ENCODE peak calls at places on chromosomes 3 and 15, in six cellular contexts. One of them, this sample, is unnamed.

GRCh38 chr3:46845397-46845859 is 17.8 kb downstream of the MYL3 start:
- DNase-seq in mesothelial cell of epicardium: no peak
- DNase-seq in heart left ventricle: peak
- DNase-seq in PC-3: peak
- DNase-seq in breast epithelium: peak
- DNase-seq in Peyer's patch: no peak
- DNase-seq in this sample: no peak

GRCh38 chr3:30113906-30114305 is 492.5 kb upstream of the TGFBR2 start:
- DNase-seq in PC-3: peak
- DNase-seq in mesothelial cell of epicardium: no peak
- DNase-seq in breast epithelium: no peak
- DNase-seq in heart left ventricle: no peak
- DNase-seq in Peyer's patch: no peak
- DNase-seq in this sample: no peak

GRCh38 chr15:56734013-56734625 is 810 bp upstream of the ZNF280D start:
- DNase-seq in Peyer's patch: no peak
- DNase-seq in mesothelial cell of epicardium: no peak
- DNase-seq in heart left ventricle: no peak
- DNase-seq in breast epithelium: no peak
- DNase-seq in PC-3: no peak
- DNase-seq in this sample: no peak

GRCh38 chr3:28850186-28850585 is 430.7 kb upstream of the RBMS3 start:
- DNase-seq in breast epithelium: peak
- DNase-seq in Peyer's patch: no peak
- DNase-seq in PC-3: no peak
- DNase-seq in mesothelial cell of epicardium: no peak
- DNase-seq in heart left ventricle: no peak
- DNase-seq in this sample: no peak

GRCh38 chr3:134369861-134370596 is 4.2 kb downstream of the AMOTL2 start:
- DNase-seq in mesothelial cell of epicardium: no peak
- DNase-seq in PC-3: no peak
- DNase-seq in breast epithelium: no peak
- DNase-seq in Peyer's patch: peak
- DNase-seq in heart left ventricle: no peak
- DNase-seq in this sample: no peak

GRCh38 chr15:99565031-99565280 is 828 bp upstream of the MEF2A start:
- DNase-seq in heart left ventricle: no peak
- DNase-seq in Peyer's patch: no peak
- DNase-seq in mesothelial cell of epicardium: peak
- DNase-seq in PC-3: no peak
- DNase-seq in breast epithelium: no peak
- DNase-seq in this sample: no peak

GRCh38 chr15:101206173-101206572 is 45.7 kb downstream of the CHSY1 start:
- DNase-seq in PC-3: no peak
- DNase-seq in mesothelial cell of epicardium: no peak
- DNase-seq in breast epithelium: no peak
- DNase-seq in Peyer's patch: no peak
- DNase-seq in heart left ventricle: no peak
- DNase-seq in this sample: no peak

GRCh38 chr3:162776137-162776536 is 1279.5 kb downstream of the OTOL1 start:
- DNase-seq in Peyer's patch: no peak
- DNase-seq in breast epithelium: no peak
- DNase-seq in mesothelial cell of epicardium: no peak
- DNase-seq in heart left ventricle: no peak
- DNase-seq in PC-3: no peak
- DNase-seq in this sample: no peak

GRCh38 chr3:156606729-156607128 is 51.8 kb upstream of the SSR3 start:
- DNase-seq in PC-3: no peak
- DNase-seq in heart left ventricle: no peak
- DNase-seq in mesothelial cell of epicardium: no peak
- DNase-seq in breast epithelium: no peak
- DNase-seq in Peyer's patch: no peak
- DNase-seq in this sample: peak

GRCh38 chr3:151971194-151971771 is 97.8 kb downstream of the SUCNR1 start:
- DNase-seq in PC-3: no peak
- DNase-seq in breast epithelium: no peak
- DNase-seq in heart left ventricle: no peak
- DNase-seq in mesothelial cell of epicardium: no peak
- DNase-seq in Peyer's patch: no peak
- DNase-seq in this sample: no peak

GRCh38 chr3:151976211-151977050 is 103.0 kb downstream of the SUCNR1 start:
- DNase-seq in breast epithelium: no peak
- DNase-seq in Peyer's patch: no peak
- DNase-seq in mesothelial cell of epicardium: no peak
- DNase-seq in heart left ventricle: no peak
- DNase-seq in PC-3: peak
- DNase-seq in this sample: no peak

GRCh38 chr3:151971814-151972579 is 98.6 kb downstream of the SUCNR1 start:
- DNase-seq in mesothelial cell of epicardium: no peak
- DNase-seq in PC-3: peak
- DNase-seq in Peyer's patch: no peak
- DNase-seq in breast epithelium: no peak
- DNase-seq in heart left ventricle: no peak
- DNase-seq in this sample: no peak

GRCh38 chr3:151969026-151969658 is 95.7 kb downstream of the SUCNR1 start:
- DNase-seq in heart left ventricle: no peak
- DNase-seq in Peyer's patch: no peak
- DNase-seq in breast epithelium: no peak
- DNase-seq in PC-3: no peak
- DNase-seq in mesothelial cell of epicardium: no peak
- DNase-seq in this sample: no peak

DNA sequence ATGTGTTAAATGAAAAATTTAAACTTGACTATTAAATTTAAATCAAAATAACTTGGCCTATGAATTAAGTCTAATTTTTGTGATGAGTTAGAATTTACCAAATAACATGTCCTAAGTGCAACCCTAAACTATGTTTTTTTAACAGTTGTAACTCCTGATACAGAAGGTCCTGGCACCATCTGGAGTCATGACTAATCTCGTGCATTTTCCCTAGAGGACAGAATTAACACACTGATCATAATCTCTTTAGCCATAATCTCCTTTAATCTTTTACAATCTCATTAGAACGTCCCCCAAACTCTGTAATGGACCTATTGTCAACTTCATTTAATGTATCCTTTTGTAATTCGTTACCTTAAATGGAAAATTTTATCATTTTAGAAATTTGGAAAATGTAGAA is 100.6 kb downstream of the SUCNR1 start:
- DNase-seq in heart left ventricle: no peak
- DNase-seq in breast epithelium: no peak
- DNase-seq in Peyer's patch: no peak
- DNase-seq in mesothelial cell of epicardium: no peak
- DNase-seq in PC-3: peak
- DNase-seq in this sample: no peak
- TF ChIP-seq CTCF in heart left ventricle: no peak
- TF ChIP-seq CTCF in breast epithelium: no peak
- TF ChIP-seq CTCF in Peyer's patch: no peak
- TF ChIP-seq CTCF in mesothelial cell of epicardium: no peak
- TF ChIP-seq CTCF in PC-3: no peak
- TF ChIP-seq CTCF in this sample: no peak

DNA sequence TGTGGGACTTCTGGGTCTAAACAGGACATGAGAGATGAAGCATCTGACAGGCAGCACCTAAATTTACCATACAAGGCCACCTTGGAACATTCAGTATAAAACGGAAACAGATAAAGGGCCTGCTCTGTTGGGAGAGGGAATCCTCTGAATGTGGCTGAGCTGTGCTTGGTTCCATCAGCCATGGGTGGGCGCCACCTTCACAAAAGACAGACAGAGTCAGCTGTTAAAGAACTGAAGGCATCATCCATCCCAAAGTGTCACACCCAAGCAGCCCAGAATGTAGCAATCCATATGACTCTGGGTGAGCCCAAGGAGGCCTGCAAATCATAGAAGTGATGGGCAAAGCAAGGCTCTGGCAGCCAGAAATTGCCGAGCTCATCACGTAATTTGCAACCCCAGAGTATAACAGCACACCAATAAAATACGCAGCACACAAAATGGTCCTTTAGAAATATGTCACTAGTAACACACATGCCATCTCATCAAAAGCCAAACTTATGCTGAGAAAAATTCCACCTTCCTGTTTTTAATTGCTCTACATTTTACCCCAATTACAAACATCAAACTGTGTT is 24.8 kb upstream of the RBP1 start:
- DNase-seq in Peyer's patch: no peak
- DNase-seq in heart left ventricle: no peak
- DNase-seq in PC-3: no peak
- DNase-seq in breast epithelium: no peak
- DNase-seq in mesothelial cell of epicardium: no peak
- DNase-seq in this sample: no peak
- TF ChIP-seq CTCF in Peyer's patch: peak
- TF ChIP-seq CTCF in heart left ventricle: peak
- TF ChIP-seq CTCF in PC-3: peak
- TF ChIP-seq CTCF in breast epithelium: peak
- TF ChIP-seq CTCF in mesothelial cell of epicardium: no peak
- TF ChIP-seq CTCF in this sample: peak

DNA sequence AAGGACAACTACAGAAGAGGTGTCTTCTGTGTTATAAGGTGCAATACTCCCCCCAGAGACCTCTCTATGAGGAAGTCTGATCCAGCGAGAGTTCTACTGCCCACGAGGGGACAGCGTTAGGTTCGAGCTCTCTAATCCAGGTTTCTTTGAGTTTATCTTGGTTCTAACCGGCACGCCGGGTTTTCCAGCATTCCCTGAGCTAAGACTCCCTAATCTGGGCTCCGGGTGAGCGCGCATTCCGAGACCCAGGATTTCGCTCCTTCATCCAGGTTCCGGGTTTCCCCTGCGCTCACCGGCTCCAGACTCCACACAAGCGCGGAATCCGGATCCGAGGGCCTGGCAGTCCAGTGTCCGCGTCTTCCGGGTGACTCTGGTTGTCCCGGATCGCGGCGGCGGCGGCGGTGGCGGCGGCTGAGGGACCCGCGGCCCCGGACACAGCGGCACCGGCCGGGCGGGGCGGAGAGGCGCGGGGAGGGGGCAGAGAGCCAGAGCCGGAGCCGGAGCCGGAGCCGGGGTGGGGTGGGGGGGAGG is at the start of gene ZNF609:
- DNase-seq in mesothelial cell of epicardium: peak
- DNase-seq in PC-3: peak
- DNase-seq in Peyer's patch: peak
- DNase-seq in breast epithelium: peak
- DNase-seq in heart left ventricle: peak
- DNase-seq in this sample: peak
- TF ChIP-seq CTCF in mesothelial cell of epicardium: no peak
- TF ChIP-seq CTCF in PC-3: no peak
- TF ChIP-seq CTCF in Peyer's patch: peak
- TF ChIP-seq CTCF in breast epithelium: no peak
- TF ChIP-seq CTCF in heart left ventricle: no peak
- TF ChIP-seq CTCF in this sample: no peak

DNA sequence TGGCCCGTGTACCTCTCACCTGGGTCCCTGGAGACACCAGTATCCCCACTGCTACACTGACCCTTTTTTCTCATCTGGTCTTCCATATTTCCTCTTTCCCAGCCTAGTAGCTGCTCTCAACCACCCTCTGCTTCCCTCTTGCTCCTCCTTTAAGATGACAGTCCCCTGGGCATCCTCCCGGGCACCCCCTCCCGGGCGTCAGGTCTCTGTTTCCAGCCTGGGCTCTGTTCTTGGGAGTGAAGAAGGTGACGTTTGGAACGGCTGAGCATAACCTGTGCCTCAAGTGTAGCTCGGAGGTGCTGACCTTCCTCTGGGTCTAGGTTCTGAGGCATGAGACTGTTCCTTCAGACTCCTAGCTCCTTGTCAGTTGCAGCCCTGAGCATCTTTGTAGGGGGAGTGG is 101.2 kb downstream of the VGLL4 start:
- DNase-seq in Peyer's patch: no peak
- DNase-seq in PC-3: no peak
- DNase-seq in breast epithelium: no peak
- DNase-seq in heart left ventricle: no peak
- DNase-seq in mesothelial cell of epicardium: no peak
- DNase-seq in this sample: no peak
- TF ChIP-seq CTCF in Peyer's patch: no peak
- TF ChIP-seq CTCF in PC-3: no peak
- TF ChIP-seq CTCF in breast epithelium: no peak
- TF ChIP-seq CTCF in heart left ventricle: no peak
- TF ChIP-seq CTCF in mesothelial cell of epicardium: no peak
- TF ChIP-seq CTCF in this sample: no peak

GRCh38 chr3:149900322-149900721 is 70.4 kb downstream of the PFN2 start:
- DNase-seq in Peyer's patch: no peak
- DNase-seq in PC-3: no peak
- DNase-seq in mesothelial cell of epicardium: no peak
- DNase-seq in breast epithelium: no peak
- DNase-seq in heart left ventricle: no peak
- DNase-seq in this sample: no peak
- TF ChIP-seq CTCF in Peyer's patch: no peak
- TF ChIP-seq CTCF in PC-3: no peak
- TF ChIP-seq CTCF in mesothelial cell of epicardium: no peak
- TF ChIP-seq CTCF in breast epithelium: no peak
- TF ChIP-seq CTCF in heart left ventricle: no peak
- TF ChIP-seq CTCF in this sample: no peak

GRCh38 chr3:165854696-165855095 is 17.5 kb upstream of the BCHE start:
- DNase-seq in PC-3: peak
- DNase-seq in mesothelial cell of epicardium: no peak
- DNase-seq in breast epithelium: no peak
- DNase-seq in heart left ventricle: no peak
- DNase-seq in Peyer's patch: no peak
- DNase-seq in this sample: peak
- TF ChIP-seq CTCF in PC-3: peak
- TF ChIP-seq CTCF in mesothelial cell of epicardium: peak
- TF ChIP-seq CTCF in breast epithelium: peak
- TF ChIP-seq CTCF in heart left ventricle: peak
- TF ChIP-seq CTCF in Peyer's patch: peak
- TF ChIP-seq CTCF in this sample: peak

GRCh38 chr15:86036243-86036642 is 43.4 kb upstream of the AGBL1 start:
- DNase-seq in breast epithelium: no peak
- DNase-seq in PC-3: no peak
- DNase-seq in mesothelial cell of epicardium: no peak
- DNase-seq in heart left ventricle: no peak
- DNase-seq in Peyer's patch: no peak
- DNase-seq in this sample: no peak

GRCh38 chr15:86040360-86041095 is 39.1 kb upstream of the AGBL1 start:
- DNase-seq in mesothelial cell of epicardium: no peak
- DNase-seq in PC-3: no peak
- DNase-seq in Peyer's patch: no peak
- DNase-seq in heart left ventricle: no peak
- DNase-seq in breast epithelium: no peak
- DNase-seq in this sample: no peak

GRCh38 chr15:86038491-86038890 is 41.2 kb upstream of the AGBL1 start:
- DNase-seq in heart left ventricle: no peak
- DNase-seq in PC-3: no peak
- DNase-seq in Peyer's patch: no peak
- DNase-seq in mesothelial cell of epicardium: no peak
- DNase-seq in breast epithelium: no peak
- DNase-seq in this sample: no peak

DNA sequence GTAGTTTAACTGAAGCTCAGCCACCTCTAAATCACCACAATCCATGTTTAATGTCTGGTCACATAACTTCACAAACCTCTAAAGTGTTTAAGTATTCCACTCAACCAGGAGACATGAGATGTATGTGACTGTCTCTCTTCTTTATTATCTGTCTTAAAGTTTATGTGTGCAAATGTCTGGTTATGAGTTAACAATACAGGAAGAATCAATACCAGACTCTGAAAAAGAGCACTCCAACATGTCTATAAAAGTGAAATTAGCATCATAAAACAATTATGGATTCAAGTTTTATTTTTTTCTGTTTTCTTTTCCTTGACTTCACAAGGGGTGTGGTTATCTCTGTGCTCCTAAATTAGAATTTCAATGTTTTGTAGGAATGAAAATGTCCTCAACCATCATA is 44.8 kb upstream of the AGBL1 start:
- DNase-seq in heart left ventricle: no peak
- DNase-seq in Peyer's patch: no peak
- DNase-seq in PC-3: no peak
- DNase-seq in mesothelial cell of epicardium: no peak
- DNase-seq in breast epithelium: no peak
- DNase-seq in this sample: no peak
- TF ChIP-seq CTCF in heart left ventricle: no peak
- TF ChIP-seq CTCF in Peyer's patch: no peak
- TF ChIP-seq CTCF in PC-3: no peak
- TF ChIP-seq CTCF in mesothelial cell of epicardium: no peak
- TF ChIP-seq CTCF in breast epithelium: no peak
- TF ChIP-seq CTCF in this sample: no peak

This sample was measured in GM13976.